ENCODE peak calls at places on chromosomes 16 and 17, in four cellular contexts. J, F, D and N are unnamed samples.

GRCh38 chr17:2398655-2399571 is 1.9 kb downstream of the MNT start:
- DNase-seq in F (peak; percentile 65), J (peak; percentile 56), D (peak; percentile 89), N (peak; percentile 71)

GRCh38 chr17:19237389-19238166 is 412 bp downstream of the EPN2 start:
- DNase-seq in F (peak; percentile 50), J (peak; percentile 37), D (peak; percentile 61), N (peak; percentile 29)

GRCh38 chr17:71438631-71439146 is 682.1 kb upstream of the SOX9 start:
- DNase-seq in J (no peak), F (no peak), D (no peak), N (peak; percentile 96)

GRCh38 chr16:23280483-23280967 is 21.6 kb upstream of the SCNN1B start:
- DNase-seq in J (no peak), D (no peak), F (no peak), N (no peak)

GRCh38 chr16:19804538-19805323 is 79.9 kb downstream of the GPRC5B start:
- DNase-seq in D (peak; percentile 85), J (peak; percentile 71), F (peak; percentile 90), N (no peak)

GRCh38 chr16:89711601-89712475 is 8.9 kb downstream of the VPS9D1 start:
- DNase-seq in J (no peak), F (no peak), D (peak; percentile 68), N (peak; percentile 55)

GRCh38 chr17:65561394-65562205 is at the start of gene AXIN2:
- DNase-seq in D (peak; percentile 97), F (peak; percentile 92), J (peak; percentile 93), N (peak; percentile 77)

GRCh38 chr16:64910351-64910750 is 211.5 kb downstream of the CDH11 start:
- DNase-seq in F (peak; percentile 77), D (peak; percentile 30), J (peak; percentile 57), N (peak; percentile 24)

GRCh38 chr16:65106792-65107191 is 15.1 kb downstream of the CDH11 start:
- DNase-seq in D (no peak), J (no peak), F (no peak), N (no peak)

GRCh38 chr16:61237804-61238485 is 798.3 kb downstream of the CDH8 start:
- DNase-seq in J (no peak), F (no peak), D (no peak), N (no peak)

GRCh38 chr17:7894866-7895265 is 6.3 kb downstream of the CHD3 start:
- DNase-seq in F (no peak), D (peak; percentile 8), J (no peak), N (no peak)

GRCh38 chr17:8994319-8994718 is 27.0 kb upstream of the NTN1 start:
- DNase-seq in F (peak; percentile 41), D (peak; percentile 92), J (peak; percentile 73), N (peak; percentile 19)

GRCh38 chr17:69762766-69763165 is 312.3 kb upstream of the KCNJ16 start:
- DNase-seq in D (no peak), J (no peak), F (no peak), N (no peak)

GRCh38 chr17:32330142-32330541 is 11.8 kb downstream of the C17orf75 start:
- DNase-seq in D (no peak), J (no peak), F (no peak), N (no peak)

GRCh38 chr17:1123397-1124237 is 56.2 kb downstream of the ABR start:
- DNase-seq in F (no peak), D (no peak), J (no peak), N (no peak)

GRCh38 chr17:39679521-39680192 is 8.2 kb downstream of the PGAP3 start:
- DNase-seq in J (peak; percentile 48), F (no peak), D (no peak), N (no peak)

GRCh38 chr17:22217135-22217534 is 524.8 kb downstream of the KCNJ18 start:
- DNase-seq in J (no peak), D (no peak), F (no peak), N (no peak)

GRCh38 chr16:11263737-11264136 is 5.4 kb downstream of the TNP2 start:
- DNase-seq in D (no peak), F (no peak), J (no peak), N (no peak)

GRCh38 chr16:13864689-13865088 is 55.3 kb upstream of the ERCC4 start:
- DNase-seq in D (no peak), F (no peak), J (no peak), N (no peak)

GRCh38 chr16:13863075-13863765 is 56.7 kb upstream of the ERCC4 start:
- DNase-seq in F (no peak), D (no peak), J (no peak), N (no peak)

GRCh38 chr16:13866073-13866472 is 53.9 kb upstream of the ERCC4 start:
- DNase-seq in F (peak; percentile 71), D (peak; percentile 83), J (peak; percentile 56), N (peak; percentile 64)
- TF ChIP-seq CTCF in F (peak; percentile 70), D (peak; percentile 92), J (peak; percentile 79), N (peak; percentile 80)

GRCh38 chr16:47017636-47018035 is 44.2 kb upstream of the DNAJA2 start:
- DNase-seq in F (no peak), J (no peak), D (peak; percentile 41), N (no peak)
- TF ChIP-seq CTCF in F (no peak), J (no peak), D (no peak), N (no peak)

GRCh38 chr16:82313754-82314153 is 143.7 kb upstream of the MPHOSPH6 start:
- DNase-seq in F (no peak), D (no peak), J (no peak), N (no peak)

GRCh38 chr16:82311528-82311927 is 141.5 kb upstream of the MPHOSPH6 start:
- DNase-seq in J (no peak), F (no peak), D (no peak), N (no peak)
- TF ChIP-seq CTCF in J (no peak), F (no peak), D (no peak), N (no peak)

DNA sequence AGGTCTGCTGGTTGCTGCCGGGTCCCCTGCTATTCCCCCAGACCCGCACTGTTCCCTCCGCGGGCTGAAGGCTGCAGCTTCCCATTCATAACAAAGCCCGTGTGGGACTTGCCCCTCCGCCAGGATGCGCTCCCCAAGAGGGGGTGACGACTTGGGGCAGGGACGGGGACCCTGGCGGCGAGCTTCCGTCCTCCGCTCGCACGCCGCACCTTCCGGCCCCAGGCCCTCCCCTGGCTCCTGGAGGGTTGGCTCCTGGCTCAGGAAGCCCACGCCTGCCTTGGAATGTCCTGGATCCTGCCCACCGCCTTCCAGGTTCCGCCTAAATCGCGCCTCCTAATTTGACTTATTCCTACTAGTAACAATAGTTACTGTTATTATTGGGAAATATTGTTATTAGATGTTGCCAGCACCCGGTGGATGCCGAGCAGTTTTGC is 1.1 kb upstream of the TFAP4 start:
- DNase-seq in J (peak; percentile 60), D (peak; percentile 83), F (peak; percentile 70), N (peak; percentile 19)
- TF ChIP-seq CTCF in J (peak; percentile 56), D (peak; percentile 79), F (peak; percentile 37), N (peak; percentile 64)

GRCh38 chr17:14359251-14359939 is 58.5 kb downstream of the HS3ST3B1 start:
- DNase-seq in F (peak; percentile 5), J (no peak), D (peak; percentile 61), N (no peak)
- TF ChIP-seq CTCF in F (no peak), J (no peak), D (peak; percentile 37), N (no peak)

DNA sequence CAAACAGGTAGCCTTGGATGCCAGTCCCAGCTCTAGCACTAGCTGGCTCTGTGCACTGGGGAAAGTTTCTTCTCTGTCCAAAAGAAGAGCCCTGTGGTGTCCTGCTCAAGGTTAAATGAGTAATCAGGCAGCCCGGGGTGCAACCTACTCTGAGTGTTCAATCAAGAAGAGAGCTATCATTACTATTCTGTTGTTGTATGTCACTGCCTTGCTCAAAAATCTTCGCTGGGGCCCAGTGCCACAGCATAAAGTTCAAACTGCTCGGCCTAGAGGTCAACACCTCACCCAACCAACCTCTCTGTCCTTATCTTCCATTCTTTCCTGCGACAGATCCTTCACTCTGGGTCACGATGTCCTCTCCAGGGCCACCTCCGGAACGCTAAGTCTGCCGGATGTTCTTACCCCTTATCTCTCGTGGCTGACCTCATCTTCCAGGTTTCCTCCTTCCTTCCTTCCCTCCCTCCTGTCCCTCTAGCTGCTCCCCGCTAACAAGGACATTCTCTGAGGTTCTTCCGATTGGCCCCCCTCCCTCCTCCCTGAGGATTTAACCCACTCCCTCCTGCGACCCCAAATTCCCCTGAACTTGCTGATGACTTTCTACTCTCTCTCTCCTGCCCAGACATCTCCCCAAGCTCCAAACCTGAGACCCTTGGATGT is 4.4 kb downstream of the FDXR start:
- DNase-seq in D (no peak), J (no peak), F (no peak), N (no peak)
- TF ChIP-seq CTCF in D (no peak), J (no peak), F (no peak), N (no peak)

GRCh38 chr16:5025171-5025632 is 8.5 kb downstream of the NAGPA start:
- DNase-seq in D (peak; percentile 85), F (peak; percentile 33), J (peak; percentile 50), N (no peak)
- TF ChIP-seq CTCF in D (peak; percentile 83), F (peak; percentile 30), J (peak; percentile 52), N (peak; percentile 48)

GRCh38 chr16:2090819-2091721 is 43.3 kb downstream of the TSC2 start:
- DNase-seq in J (peak; percentile 52), F (peak; percentile 43), D (peak; percentile 91), N (no peak)
- TF ChIP-seq CTCF in J (no peak), F (no peak), D (peak; percentile 68), N (no peak)